ENCODE peak calls at places on chromosomes 12 and 14, in nine cellular contexts. U is Right ventricle myocardium superior; Y is stimulated activated CD8-positive, alpha-beta memory T cell treated with anti-CD3 and anti-CD28 coated beads, Interleukin-4, amount 100 ng/mL, for 1 hour; S is anterior cingulate cortex; G is fibroblast of the conjunctiva; M is EH; Q is RCC 7860; I is astrocyte of the spinal cord; V is amniotic epithelial cell. O is an unnamed sample.

GRCh38 chr12:104643921-104644669 is 187.3 kb downstream of the CHST11 start:
- DNase-seq in I (no peak), V (peak), Y (no peak), Q (no peak), G (no peak), U (peak), M (no peak), S (no peak), O (no peak)

GRCh38 chr12:113658030-113658655 is 186.5 kb upstream of the LHX5 start:
- DNase-seq in Q (no peak), V (no peak), Y (no peak), S (no peak), M (peak), G (no peak), I (no peak), U (no peak), O (no peak)

GRCh38 chr14:49405291-49405690 is 180.9 kb downstream of the RPS29 start:
- DNase-seq in G (peak), U (no peak), Y (no peak), V (peak), I (peak), S (no peak), M (peak), Q (no peak), O (peak)

GRCh38 chr14:46651526-46652144 is at the start of gene RPL10L:
- DNase-seq in V (no peak), Q (no peak), G (no peak), M (no peak), I (no peak), Y (no peak), U (no peak), S (no peak), O (no peak)

GRCh38 chr12:15151141-15152091 is 69.8 kb downstream of the RERG start:
- DNase-seq in Y (no peak), V (no peak), S (no peak), U (no peak), Q (peak), I (peak), M (no peak), G (peak), O (no peak)

GRCh38 chr14:95545769-95546168 is 10.9 kb downstream of the GLRX5 start:
- DNase-seq in U (no peak), Y (no peak), M (peak), Q (peak), V (peak), S (no peak), G (peak), I (peak), O (peak)

GRCh38 chr14:78254911-78255431 is 84.8 kb downstream of the NRXN3 start:
- DNase-seq in Q (peak), U (no peak), S (peak), M (peak), V (no peak), Y (no peak), I (peak), G (no peak), O (no peak)

GRCh38 chr12:54216580-54217308 is 28.0 kb upstream of the SMUG1 start:
- DNase-seq in M (peak), Q (peak), V (peak), S (peak), Y (peak), I (peak), G (peak), U (peak), O (peak)

GRCh38 chr12:82627799-82628198 is 58.9 kb upstream of the TMTC2 start:
- DNase-seq in Q (peak), Y (no peak), G (peak), S (no peak), I (peak), U (no peak), V (peak), M (peak), O (peak)

GRCh38 chr12:75212072-75212471 is 2.4 kb upstream of the KCNC2 start:
- DNase-seq in I (peak), G (no peak), S (no peak), Y (no peak), Q (no peak), V (peak), U (no peak), M (no peak), O (no peak)

GRCh38 chr12:114625294-114625851 is 58.6 kb downstream of the TBX3 start:
- DNase-seq in G (peak), Y (no peak), V (peak), U (no peak), M (peak), Q (no peak), S (no peak), I (peak), O (peak)

GRCh38 chr12:58443981-58444371 is 476.3 kb downstream of the LRIG3 start:
- DNase-seq in S (no peak), Y (no peak), U (no peak), M (peak), V (peak), I (peak), G (peak), Q (no peak), O (peak)

GRCh38 chr14:23751591-23751990 is 115.4 kb downstream of the DHRS2 start:
- DNase-seq in S (no peak), Q (peak), Y (no peak), V (no peak), I (no peak), G (no peak), M (peak), U (no peak), O (no peak)

GRCh38 chr12:47557401-47557800 is 148.4 kb downstream of the RPAP3 start:
- DNase-seq in Q (no peak), S (peak), G (no peak), I (no peak), Y (no peak), M (no peak), V (no peak), U (no peak), O (no peak)

GRCh38 chr12:100908501-100908900 is 113.9 kb downstream of the ANO4 start:
- DNase-seq in M (peak), Q (peak), I (peak), U (no peak), G (no peak), Y (no peak), V (peak), S (no peak), O (peak)

GRCh38 chr12:48602192-48602989 is 32.5 kb upstream of the LALBA start:
- DNase-seq in S (no peak), Y (no peak), Q (no peak), M (no peak), V (no peak), I (no peak), U (no peak), G (peak), O (no peak)

GRCh38 chr14:72610831-72611200 is 283.1 kb downstream of the DPF3 start:
- DNase-seq in Y (no peak), M (peak), Q (peak), V (no peak), I (no peak), U (no peak), S (no peak), G (no peak), O (no peak)

GRCh38 chr12:124676725-124677462 is 109.5 kb upstream of the NCOR2 start:
- DNase-seq in Y (no peak), S (no peak), M (no peak), G (no peak), Q (no peak), V (no peak), I (no peak), U (no peak), O (no peak)

GRCh38 chr14:95711476-95712176 is 2.3 kb downstream of the TCL1A start:
- DNase-seq in G (no peak), Q (no peak), S (no peak), M (no peak), U (no peak), I (no peak), V (no peak), Y (no peak), O (no peak)

GRCh38 chr12:96157427-96157826 is 36.7 kb upstream of the ELK3 start:
- DNase-seq in M (no peak), Q (no peak), I (no peak), S (no peak), V (no peak), Y (no peak), G (no peak), U (no peak), O (no peak)

GRCh38 chr12:81083906-81084513 is 6.1 kb downstream of the ACSS3 start:
- DNase-seq in G (no peak), V (peak), S (no peak), I (no peak), U (no peak), Y (no peak), Q (no peak), M (no peak), O (no peak)

GRCh38 chr14:100524233-100524932 is 62.8 kb downstream of the BEGAIN start:
- DNase-seq in I (no peak), V (no peak), Y (no peak), U (no peak), Q (no peak), S (no peak), M (no peak), G (no peak), O (no peak)

GRCh38 chr14:95257521-95257920 is 62.2 kb downstream of the CLMN start:
- DNase-seq in V (no peak), Q (no peak), U (no peak), Y (no peak), S (no peak), G (no peak), I (no peak), M (no peak), O (no peak)

GRCh38 chr12:111359231-111359913 is 9.5 kb downstream of the PHETA1 start:
- DNase-seq in U (no peak), Y (no peak), Q (no peak), I (no peak), G (no peak), V (no peak), S (no peak), M (peak), O (no peak)

GRCh38 chr12:122399592-122400373 is 22.7 kb downstream of the CLIP1 start:
- DNase-seq in M (peak), Y (no peak), I (peak), U (peak), Q (peak), G (peak), S (peak), V (peak), O (peak)

GRCh38 chr12:570949-571794 is 92.1 kb downstream of the NINJ2 start:
- DNase-seq in Q (peak), Y (no peak), S (no peak), U (peak), G (peak), V (peak), I (peak), M (peak), O (peak)

GRCh38 chr12:47808574-47809380 is 10.9 kb downstream of the HDAC7 start:
- DNase-seq in V (no peak), S (no peak), G (no peak), U (no peak), M (peak), Q (no peak), Y (no peak), I (no peak), O (peak)

GRCh38 chr14:51253880-51254279 is 13.8 kb downstream of the TMX1 start:
- DNase-seq in Q (no peak), M (no peak), U (no peak), V (no peak), G (no peak), S (no peak), I (no peak), Y (no peak), O (no peak)

GRCh38 chr12:60494249-60494648 is 898.4 kb downstream of the SLC16A7 start:
- DNase-seq in M (peak), S (no peak), Y (no peak), V (peak), I (peak), U (no peak), G (peak), Q (peak), O (peak)

GRCh38 chr14:61186793-61187641 is 94.1 kb downstream of the TMEM30B start:
- DNase-seq in S (no peak), Y (no peak), Q (no peak), U (no peak), V (no peak), M (no peak), G (no peak), I (peak), O (no peak)

GRCh38 chr14:102848830-102849521 is 71.7 kb downstream of the TRAF3 start:
- DNase-seq in U (peak), I (no peak), Q (no peak), G (peak), M (peak), V (no peak), S (peak), Y (no peak), O (no peak)

GRCh38 chr14:43356984-43357545 is 1150.0 kb downstream of the FSCB start:
- DNase-seq in V (no peak), G (no peak), U (no peak), M (no peak), Q (no peak), I (no peak), Y (no peak), S (no peak), O (no peak)

GRCh38 chr12:13905795-13906194 is 75.6 kb downstream of the GRIN2B start:
- DNase-seq in V (no peak), S (no peak), M (no peak), Y (no peak), Q (no peak), I (no peak), U (no peak), G (no peak), O (no peak)

GRCh38 chr12:109710747-109711595 is 2.7 kb upstream of the FAM222A start:
- DNase-seq in Q (no peak), V (no peak), U (no peak), Y (no peak), M (peak), S (no peak), G (no peak), I (no peak), O (peak)